ENCODE peak calls at places on chromosomes 7 and 10, in nine cellular contexts. L is heart left ventricle; Z is retina; N is activated CD4-positive, alpha-beta T cell treated with anti-CD3 and anti-CD28 coated beads for 48 hours; U is neuronal stem cell; C is DMS53; T is B cell; H is upper lobe of right lung; W is GM10248. B is an unnamed sample.

GRCh38 chr7:19327011-19327410 is 181.8 kb upstream of the FERD3L start:
- DNase-seq in W (no peak), N (no peak), H (no peak), C (no peak), T (no peak), U (no peak), Z (no peak), L (no peak), B (no peak)

GRCh38 chr7:98870807-98871491 is 1.1 kb upstream of the TMEM130 start:
- DNase-seq in H (peak; percentile 54), L (no peak), N (no peak), W (peak; percentile 10), C (no peak), U (no peak), Z (peak; percentile 23), T (no peak), B (no peak)

GRCh38 chr10:122624546-122624945 is 64.0 kb downstream of the DMBT1 start:
- DNase-seq in C (no peak), U (no peak), H (no peak), W (no peak), T (no peak), L (no peak), Z (no peak), N (no peak), B (no peak)

GRCh38 chr7:151808296-151809155 is 68.4 kb downstream of the PRKAG2 start:
- DNase-seq in W (no peak), L (no peak), T (no peak), U (no peak), Z (peak; percentile 55), H (peak; percentile 54), N (no peak), C (peak; percentile 89), B (no peak)

GRCh38 chr7:96287168-96287567 is 34.7 kb downstream of the SLC25A13 start:
- DNase-seq in T (peak; percentile 43), H (no peak), W (peak; percentile 39), C (no peak), N (no peak), L (no peak), Z (no peak), U (no peak), B (no peak)

GRCh38 chr10:132142396-132143161 is 44.2 kb upstream of the DPYSL4 start:
- DNase-seq in N (peak; percentile 69), Z (peak; percentile 59), C (peak; percentile 68), H (peak; percentile 76), W (peak; percentile 83), U (peak; percentile 30), L (peak; percentile 72), T (peak; percentile 46), B (peak; percentile 77)

GRCh38 chr10:72062832-72063702 is 25.3 kb downstream of the SPOCK2 start:
- DNase-seq in H (no peak), C (no peak), N (no peak), Z (no peak), W (no peak), U (no peak), T (no peak), L (no peak), B (no peak)

GRCh38 chr10:127441350-127442219 is 107.5 kb upstream of the NPS start:
- DNase-seq in U (no peak), W (no peak), H (peak; percentile 48), Z (no peak), T (no peak), L (no peak), N (no peak), C (no peak), B (no peak)

GRCh38 chr7:21293771-21294170 is 134.1 kb upstream of the SP4 start:
- DNase-seq in U (no peak), L (no peak), T (no peak), Z (no peak), C (no peak), W (no peak), N (no peak), H (no peak), B (no peak)

GRCh38 chr10:86169506-86170254 is 196.9 kb downstream of the GRID1 start:
- DNase-seq in W (no peak), C (no peak), Z (no peak), L (no peak), T (peak; percentile 30), H (peak; percentile 53), U (no peak), N (no peak), B (no peak)

GRCh38 chr10:59279476-59279875 is 82.9 kb downstream of the FAM13C start:
- DNase-seq in U (no peak), T (no peak), C (peak; percentile 15), Z (no peak), W (no peak), L (no peak), H (no peak), N (no peak), B (no peak)

GRCh38 chr7:7565746-7566650 is 686 bp upstream of the MIOS start:
- DNase-seq in N (no peak), L (no peak), C (peak; percentile 88), Z (no peak), W (peak; percentile 11), H (no peak), T (no peak), U (no peak), B (no peak)

B was measured in hepatic stellate cell.